ENCODE peak calls at places on chromosome 7, in seven cellular contexts. X, Z, A, Q, E, P and K are unnamed samples.

GRCh38 chr7:7554021-7554432 is 12.7 kb upstream of the MIOS start:
- DNase-seq in X (no peak), Z (no peak), A (no peak), Q (peak; percentile 34), E (no peak), P (peak; percentile 63), K (no peak)

GRCh38 chr7:100882769-100883526 is 6.6 kb downstream of the UFSP1 start:
- DNase-seq in X (no peak), Z (no peak), A (no peak), Q (no peak), E (no peak), P (no peak), K (no peak)

GRCh38 chr7:2044883-2045471 is 187.8 kb downstream of the MAD1L1 start:
- DNase-seq in X (no peak), Z (no peak), A (no peak), Q (no peak), E (no peak), P (no peak), K (no peak)

GRCh38 chr7:99099499-99100077 is 44.3 kb downstream of the SMURF1 start:
- DNase-seq in X (no peak), Z (no peak), A (peak; percentile 63), Q (peak; percentile 89), E (no peak), P (no peak), K (no peak)

GRCh38 chr7:132489776-132490237 is 86.5 kb downstream of the PLXNA4 start:
- DNase-seq in X (no peak), Z (no peak), A (no peak), Q (no peak), E (no peak), P (no peak), K (no peak)

GRCh38 chr7:130896051-130896881 is 162.3 kb upstream of the KLF14 start:
- DNase-seq in X (no peak), Z (no peak), A (peak; percentile 74), Q (no peak), E (no peak), P (no peak), K (peak; percentile 28)

GRCh38 chr7:140676303-140676702 is 3.6 kb downstream of the ADCK2 start:
- DNase-seq in X (no peak), Z (no peak), A (no peak), Q (no peak), E (no peak), P (no peak), K (peak; percentile 5)

GRCh38 chr7:110800984-110801383 is 289.9 kb upstream of the LRRN3 start:
- DNase-seq in X (no peak), Z (no peak), A (no peak), Q (no peak), E (no peak), P (no peak), K (no peak)

GRCh38 chr7:55020481-55020871 is 1.7 kb downstream of the EGFR start:
- DNase-seq in X (peak; percentile 46), Z (no peak), A (peak; percentile 56), Q (peak; percentile 12), E (no peak), P (no peak), K (peak; percentile 51)

GRCh38 chr7:114818501-114818900 is 103.4 kb upstream of the MDFIC start:
- DNase-seq in X (no peak), Z (no peak), A (peak; percentile 70), Q (peak; percentile 70), E (no peak), P (no peak), K (no peak)

GRCh38 chr7:46022397-46022796 is 101.3 kb upstream of the IGFBP3 start:
- DNase-seq in X (no peak), Z (no peak), A (no peak), Q (no peak), E (no peak), P (no peak), K (no peak)

GRCh38 chr7:85067371-85067770 is 119.5 kb downstream of the SEMA3D start:
- DNase-seq in X (no peak), Z (no peak), A (no peak), Q (no peak), E (no peak), P (no peak), K (no peak)

GRCh38 chr7:1124164-1124563 is 35.8 kb downstream of the ZFAND2A start:
- DNase-seq in X (no peak), Z (no peak), A (no peak), Q (no peak), E (no peak), P (no peak), K (no peak)

GRCh38 chr7:153217032-153217431 is 457.5 kb downstream of the ACTR3B start:
- DNase-seq in X (no peak), Z (no peak), A (no peak), Q (no peak), E (no peak), P (no peak), K (no peak)

GRCh38 chr7:95794917-95795515 is 22.7 kb downstream of the DYNC1I1 start:
- DNase-seq in X (no peak), Z (no peak), A (peak; percentile 61), Q (peak; percentile 33), E (no peak), P (no peak), K (no peak)

GRCh38 chr7:157675427-157675930 is 338.7 kb downstream of the DNAJB6 start:
- DNase-seq in X (no peak), Z (no peak), A (no peak), Q (no peak), E (no peak), P (no peak), K (no peak)

GRCh38 chr7:100693312-100694195 is 496 bp downstream of the GIGYF1 start:
- DNase-seq in X (no peak), Z (no peak), A (no peak), Q (no peak), E (no peak), P (peak; percentile 2), K (peak; percentile 23)

GRCh38 chr7:132295198-132295597 is 281.1 kb downstream of the PLXNA4 start:
- DNase-seq in X (no peak), Z (no peak), A (no peak), Q (peak; percentile 13), E (no peak), P (no peak), K (no peak)

GRCh38 chr7:25395976-25396375 is 167.7 kb upstream of the NPVF start:
- DNase-seq in X (no peak), Z (no peak), A (no peak), Q (no peak), E (no peak), P (no peak), K (no peak)

GRCh38 chr7:114302858-114303257 is 111.8 kb upstream of the FOXP2 start:
- DNase-seq in X (no peak), Z (no peak), A (no peak), Q (no peak), E (no peak), P (no peak), K (no peak)

GRCh38 chr7:104328308-104328969 is at the start of gene LHFPL3:
- DNase-seq in X (peak; percentile 16), Z (peak; percentile 10), A (peak; percentile 0), Q (no peak), E (no peak), P (peak; percentile 59), K (no peak)

GRCh38 chr7:155093586-155093985 is 23.5 kb downstream of the HTR5A start:
- DNase-seq in X (no peak), Z (no peak), A (no peak), Q (no peak), E (no peak), P (no peak), K (no peak)

GRCh38 chr7:151792671-151793070 is 84.2 kb downstream of the PRKAG2 start:
- DNase-seq in X (no peak), Z (no peak), A (peak; percentile 26), Q (no peak), E (no peak), P (no peak), K (no peak)

GRCh38 chr7:26686448-26686981 is 177.9 kb downstream of the SKAP2 start:
- DNase-seq in X (no peak), Z (no peak), A (peak; percentile 57), Q (no peak), E (no peak), P (peak; percentile 31), K (no peak)

GRCh38 chr7:93884541-93884940 is 6.0 kb downstream of the TFPI2 start:
- DNase-seq in X (no peak), Z (no peak), A (peak; percentile 18), Q (no peak), E (no peak), P (no peak), K (no peak)

GRCh38 chr7:139481364-139481763 is 2.1 kb downstream of the KLRG2 start:
- DNase-seq in X (no peak), Z (no peak), A (no peak), Q (no peak), E (no peak), P (no peak), K (no peak)

GRCh38 chr7:96282835-96283234 is 39.1 kb downstream of the SLC25A13 start:
- DNase-seq in X (no peak), Z (no peak), A (no peak), Q (no peak), E (no peak), P (no peak), K (no peak)

GRCh38 chr7:152615052-152615741 is 60.7 kb downstream of the XRCC2 start:
- DNase-seq in X (no peak), Z (no peak), A (peak; percentile 22), Q (no peak), E (no peak), P (peak; percentile 97), K (no peak)

GRCh38 chr7:107939472-107940145 is 48.6 kb downstream of the DLD start:
- DNase-seq in X (no peak), Z (no peak), A (peak; percentile 51), Q (peak; percentile 62), E (peak; percentile 63), P (no peak), K (peak; percentile 22)